ENCODE peak calls at places on chromosomes 3 and 15, in ten cellular contexts. Z is GM20000, B is fibroblast of pulmonary artery, C is kidney, M is breast epithelium, R is adrenal gland, V is uterus, F is mammary epithelial cell, S is Peyer's patch, P is tibial artery. T is an unnamed sample.

GRCh38 chr15:99873451-99873850 is 140.2 kb upstream of the LYSMD4 start:
- DNase-seq in Z (no peak), B (no peak), C (no peak), M (no peak), R (no peak), V (no peak), F (no peak), S (no peak), P (no peak), T (no peak)

GRCh38 chr15:96341465-96342142 is 11.1 kb downstream of the NR2F2 start:
- DNase-seq in Z (no peak), B (peak), C (peak), M (no peak), R (no peak), V (no peak), F (no peak), S (peak), P (peak), T (no peak)

GRCh38 chr3:184320099-184320445 is 5.7 kb downstream of the EIF4G1 start:
- DNase-seq in Z (no peak), B (peak), C (peak), M (peak), R (peak), V (peak), F (peak), S (peak), P (peak), T (peak)

GRCh38 chr3:148955544-148956346 is 35.6 kb upstream of the GYG1 start:
- DNase-seq in Z (peak), B (peak), C (no peak), M (no peak), R (peak), V (peak), F (peak), S (peak), P (peak), T (peak)

GRCh38 chr3:56816061-56816460 is 14.3 kb upstream of the ARHGEF3 start:
- DNase-seq in Z (no peak), B (no peak), C (no peak), M (no peak), R (no peak), V (no peak), F (no peak), S (no peak), P (no peak), T (no peak)

GRCh38 chr3:62882676-62883228 is 7.5 kb upstream of the CADPS start:
- DNase-seq in Z (no peak), B (no peak), C (no peak), M (no peak), R (no peak), V (no peak), F (no peak), S (no peak), P (no peak), T (no peak)

GRCh38 chr3:197216169-197216860 is 82.1 kb downstream of the DLG1 start:
- DNase-seq in Z (no peak), B (peak), C (no peak), M (no peak), R (peak), V (no peak), F (peak), S (no peak), P (no peak), T (no peak)

GRCh38 chr15:71219646-71220045 is 104.4 kb downstream of the THSD4 start:
- DNase-seq in Z (no peak), B (peak), C (no peak), M (no peak), R (no peak), V (no peak), F (peak), S (no peak), P (no peak), T (no peak)

GRCh38 chr3:146326875-146327543 is 76.1 kb upstream of the PLSCR4 start:
- DNase-seq in Z (no peak), B (peak), C (no peak), M (no peak), R (peak), V (peak), F (peak), S (peak), P (no peak), T (peak)

GRCh38 chr3:170228093-170228766 is 6.0 kb downstream of the PRKCI start:
- DNase-seq in Z (no peak), B (peak), C (no peak), M (no peak), R (no peak), V (no peak), F (peak), S (no peak), P (no peak), T (peak)

DNA sequence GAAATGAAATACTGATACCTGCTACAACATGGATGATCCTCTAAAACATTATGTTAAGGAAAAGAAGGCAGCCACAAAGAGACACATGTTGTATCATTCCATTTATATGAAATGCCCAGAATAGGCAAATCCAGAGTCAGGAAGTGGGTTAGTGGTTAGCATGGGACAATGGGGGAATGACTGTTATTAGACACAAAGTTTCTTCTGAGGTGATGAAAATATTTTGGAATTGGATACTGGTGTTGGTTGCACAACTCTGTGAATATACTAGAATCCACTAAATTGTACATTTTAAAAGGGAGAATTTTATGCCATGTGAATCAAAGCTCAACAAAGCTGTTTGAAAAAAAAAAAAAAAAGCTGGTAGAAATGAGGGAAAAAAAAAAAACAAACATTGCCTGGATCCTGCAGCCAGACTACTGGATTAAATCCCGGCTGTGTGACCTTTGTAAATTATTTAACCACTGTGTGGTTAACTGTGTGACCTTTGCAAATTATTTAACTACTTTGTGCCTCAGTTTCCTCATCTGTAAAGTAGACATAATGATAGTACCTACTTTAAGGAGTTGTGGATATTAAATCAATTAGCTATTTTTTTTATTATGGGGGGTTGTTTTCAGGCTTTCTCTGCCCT is 75.6 kb upstream of the PRICKLE2 start:
- DNase-seq in Z (no peak), B (peak), C (no peak), M (no peak), R (no peak), V (no peak), F (peak), S (no peak), P (no peak), T (no peak)
- TF ChIP-seq CTCF in Z (no peak), B (no peak), C (no peak), M (no peak), R (no peak), V (no peak), F (no peak), S (no peak), P (no peak), T (no peak)

GRCh38 chr3:48561045-48561736 is 2.4 kb downstream of the UCN2 start:
- DNase-seq in Z (peak), B (peak), C (peak), M (no peak), R (peak), V (peak), F (no peak), S (peak), P (peak), T (no peak)
- TF ChIP-seq CTCF in Z (peak), B (peak), C (no peak), M (no peak), R (peak), V (peak), F (no peak), S (no peak), P (peak), T (no peak)

GRCh38 chr3:16247282-16248058 is 17.3 kb downstream of the DPH3 start:
- DNase-seq in Z (peak), B (peak), C (no peak), M (peak), R (peak), V (peak), F (peak), S (peak), P (peak), T (peak)

GRCh38 chr3:16248556-16248955 is 16.2 kb downstream of the DPH3 start:
- DNase-seq in Z (no peak), B (no peak), C (no peak), M (no peak), R (no peak), V (no peak), F (no peak), S (no peak), P (no peak), T (no peak)

GRCh38 chr3:16251316-16252085 is 13.2 kb downstream of the DPH3 start:
- DNase-seq in Z (no peak), B (no peak), C (no peak), M (no peak), R (no peak), V (no peak), F (no peak), S (no peak), P (no peak), T (no peak)

GRCh38 chr3:16252243-16252978 is 12.3 kb downstream of the DPH3 start:
- DNase-seq in Z (no peak), B (no peak), C (no peak), M (no peak), R (no peak), V (no peak), F (peak), S (peak), P (no peak), T (no peak)

DNA sequence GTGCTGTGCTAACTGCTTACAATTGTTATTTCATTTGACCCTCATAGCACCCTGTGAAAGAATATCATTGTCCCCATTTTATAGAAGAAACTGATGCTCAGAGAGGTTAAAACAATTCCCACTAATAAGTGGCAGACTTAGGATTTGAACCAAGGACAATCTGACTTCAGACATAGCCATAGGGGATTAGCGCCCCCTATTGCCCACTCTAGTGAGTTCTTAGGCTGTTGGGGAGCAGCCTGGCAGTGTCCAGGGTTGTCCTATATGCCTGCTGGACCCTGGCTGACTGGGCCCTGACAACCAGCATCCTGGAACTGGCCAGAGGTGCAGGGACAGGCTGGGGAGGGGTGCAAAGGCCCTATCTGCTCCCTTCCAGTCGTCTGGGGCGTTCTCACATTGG is 15.4 kb downstream of the DPH3 start:
- DNase-seq in Z (no peak), B (peak), C (no peak), M (no peak), R (no peak), V (no peak), F (no peak), S (no peak), P (no peak), T (peak)
- TF ChIP-seq CTCF in Z (peak), B (peak), C (no peak), M (no peak), R (no peak), V (no peak), F (peak), S (no peak), P (no peak), T (no peak)

GRCh38 chr3:72666444-72666755 is 181.8 kb downstream of the SHQ1 start:
- DNase-seq in Z (no peak), B (no peak), C (no peak), M (no peak), R (no peak), V (no peak), F (no peak), S (no peak), P (no peak), T (no peak)
- TF ChIP-seq CTCF in Z (no peak), B (no peak), C (no peak), M (no peak), R (no peak), V (no peak), F (no peak), S (no peak), P (no peak), T (no peak)

DNA sequence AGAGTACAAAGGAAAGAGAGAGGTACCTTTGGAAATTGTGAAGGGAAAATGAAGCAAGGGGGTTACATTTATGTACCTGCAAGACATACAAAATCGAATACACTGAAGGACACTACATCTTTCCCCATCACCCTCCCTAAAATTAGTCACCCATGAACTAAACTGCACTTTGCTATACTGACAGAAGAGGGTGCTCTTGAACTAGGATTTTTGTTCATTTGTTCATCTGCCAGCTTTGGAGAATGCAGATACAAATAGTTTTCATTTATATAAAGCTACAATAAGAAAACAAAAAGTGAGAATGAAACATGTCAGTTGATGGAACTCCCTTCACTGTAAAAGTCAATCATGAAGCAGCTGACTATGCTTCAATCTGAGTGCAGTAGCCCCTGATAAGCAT is 55.7 kb downstream of the PCCB start:
- DNase-seq in Z (no peak), B (peak), C (no peak), M (no peak), R (no peak), V (no peak), F (peak), S (no peak), P (no peak), T (peak)
- TF ChIP-seq CTCF in Z (no peak), B (peak), C (no peak), M (no peak), R (peak), V (no peak), F (peak), S (no peak), P (no peak), T (peak)

GRCh38 chr3:111080357-111080937 is 8.8 kb downstream of the NECTIN3 start:
- DNase-seq in Z (no peak), B (peak), C (no peak), M (no peak), R (no peak), V (no peak), F (peak), S (no peak), P (no peak), T (no peak)
- TF ChIP-seq CTCF in Z (no peak), B (peak), C (peak), M (no peak), R (peak), V (peak), F (peak), S (no peak), P (peak), T (peak)

GRCh38 chr3:24394754-24395153 is 99.9 kb downstream of the THRB start:
- DNase-seq in Z (no peak), B (no peak), C (no peak), M (no peak), R (no peak), V (no peak), F (no peak), S (no peak), P (no peak), T (no peak)
- TF ChIP-seq CTCF in Z (no peak), B (no peak), C (no peak), M (no peak), R (no peak), V (no peak), F (no peak), S (no peak), P (no peak), T (no peak)

GRCh38 chr15:45393851-45394250 is 15.5 kb upstream of the GATM start:
- DNase-seq in Z (no peak), B (no peak), C (no peak), M (no peak), R (no peak), V (no peak), F (no peak), S (peak), P (no peak), T (peak)
- TF ChIP-seq CTCF in Z (no peak), B (peak), C (no peak), M (no peak), R (no peak), V (no peak), F (peak), S (no peak), P (no peak), T (no peak)

GRCh38 chr3:107674371-107674770 is 151.6 kb downstream of the BBX start:
- DNase-seq in Z (no peak), B (peak), C (no peak), M (no peak), R (peak), V (no peak), F (no peak), S (no peak), P (peak), T (no peak)
- TF ChIP-seq CTCF in Z (no peak), B (no peak), C (no peak), M (no peak), R (no peak), V (no peak), F (no peak), S (no peak), P (no peak), T (no peak)